ENCODE peak calls at places on chromosome 15, in eight cellular contexts. One of them, this sample, is unnamed.

GRCh38 chr15:42065008-42065407 is 29.4 kb downstream of the PLA2G4D start:
- DNase-seq in BJ: no peak
- DNase-seq in A549: no peak
- DNase-seq in EL: peak
- DNase-seq in fibroblast of lung: no peak
- DNase-seq in mucosa of gallbladder: no peak
- DNase-seq in aorta: no peak
- DNase-seq in AG04450: no peak
- DNase-seq in this sample: no peak

GRCh38 chr15:79099692-79100091 is 9.1 kb upstream of the RASGRF1 start:
- DNase-seq in BJ: no peak
- DNase-seq in A549: no peak
- DNase-seq in EL: no peak
- DNase-seq in fibroblast of lung: no peak
- DNase-seq in mucosa of gallbladder: no peak
- DNase-seq in aorta: no peak
- DNase-seq in AG04450: no peak
- DNase-seq in this sample: peak

GRCh38 chr15:88657326-88658069 is 18.7 kb downstream of the ISG20 start:
- DNase-seq in BJ: no peak
- DNase-seq in A549: peak
- DNase-seq in EL: peak
- DNase-seq in fibroblast of lung: peak
- DNase-seq in mucosa of gallbladder: no peak
- DNase-seq in aorta: peak
- DNase-seq in AG04450: no peak
- DNase-seq in this sample: no peak

GRCh38 chr15:78907577-78907976 is 34.9 kb downstream of the MORF4L1 start:
- DNase-seq in BJ: no peak
- DNase-seq in A549: no peak
- DNase-seq in EL: no peak
- DNase-seq in fibroblast of lung: no peak
- DNase-seq in mucosa of gallbladder: no peak
- DNase-seq in aorta: no peak
- DNase-seq in AG04450: no peak
- DNase-seq in this sample: no peak

GRCh38 chr15:94177112-94177511 is 54.2 kb upstream of the MCTP2 start:
- DNase-seq in BJ: no peak
- DNase-seq in A549: no peak
- DNase-seq in EL: no peak
- DNase-seq in fibroblast of lung: no peak
- DNase-seq in mucosa of gallbladder: no peak
- DNase-seq in aorta: no peak
- DNase-seq in AG04450: peak
- DNase-seq in this sample: no peak

GRCh38 chr15:25690673-25691543 is 172.2 kb downstream of the ATP10A start:
- DNase-seq in BJ: peak
- DNase-seq in A549: no peak
- DNase-seq in EL: peak
- DNase-seq in fibroblast of lung: peak
- DNase-seq in mucosa of gallbladder: no peak
- DNase-seq in aorta: peak
- DNase-seq in AG04450: no peak
- DNase-seq in this sample: no peak

GRCh38 chr15:52101542-52102340 is 10.8 kb downstream of the BCL2L10 start:
- DNase-seq in BJ: no peak
- DNase-seq in A549: no peak
- DNase-seq in EL: no peak
- DNase-seq in fibroblast of lung: no peak
- DNase-seq in mucosa of gallbladder: no peak
- DNase-seq in aorta: no peak
- DNase-seq in AG04450: no peak
- DNase-seq in this sample: no peak

GRCh38 chr15:91593081-91593480 is 260.4 kb upstream of the SLCO3A1 start:
- DNase-seq in BJ: no peak
- DNase-seq in A549: no peak
- DNase-seq in EL: no peak
- DNase-seq in fibroblast of lung: peak
- DNase-seq in mucosa of gallbladder: no peak
- DNase-seq in aorta: no peak
- DNase-seq in AG04450: no peak
- DNase-seq in this sample: no peak

GRCh38 chr15:22912256-22912655 is 67.9 kb downstream of the CYFIP1 start:
- DNase-seq in BJ: no peak
- DNase-seq in A549: no peak
- DNase-seq in EL: no peak
- DNase-seq in fibroblast of lung: no peak
- DNase-seq in mucosa of gallbladder: no peak
- DNase-seq in aorta: peak
- DNase-seq in AG04450: no peak
- DNase-seq in this sample: no peak

GRCh38 chr15:101070502-101071273 is 151.5 kb downstream of the LRRK1 start:
- DNase-seq in BJ: peak
- DNase-seq in A549: no peak
- DNase-seq in EL: peak
- DNase-seq in fibroblast of lung: peak
- DNase-seq in mucosa of gallbladder: no peak
- DNase-seq in aorta: no peak
- DNase-seq in AG04450: peak
- DNase-seq in this sample: no peak

GRCh38 chr15:93152951-93153350 is 63.9 kb upstream of the RGMA start:
- DNase-seq in BJ: no peak
- DNase-seq in A549: no peak
- DNase-seq in EL: no peak
- DNase-seq in fibroblast of lung: no peak
- DNase-seq in mucosa of gallbladder: peak
- DNase-seq in aorta: no peak
- DNase-seq in AG04450: no peak
- DNase-seq in this sample: peak

GRCh38 chr15:52071570-52071969 is 41.0 kb downstream of the BCL2L10 start:
- DNase-seq in BJ: no peak
- DNase-seq in A549: no peak
- DNase-seq in EL: no peak
- DNase-seq in fibroblast of lung: no peak
- DNase-seq in mucosa of gallbladder: peak
- DNase-seq in aorta: no peak
- DNase-seq in AG04450: no peak
- DNase-seq in this sample: peak

GRCh38 chr15:51576911-51577500 is 45.6 kb downstream of the DMXL2 start:
- DNase-seq in BJ: peak
- DNase-seq in A549: no peak
- DNase-seq in EL: peak
- DNase-seq in fibroblast of lung: peak
- DNase-seq in mucosa of gallbladder: no peak
- DNase-seq in aorta: no peak
- DNase-seq in AG04450: no peak
- DNase-seq in this sample: no peak

GRCh38 chr15:54256190-54256589 is 277.9 kb downstream of the UNC13C start:
- DNase-seq in BJ: no peak
- DNase-seq in A549: no peak
- DNase-seq in EL: no peak
- DNase-seq in fibroblast of lung: no peak
- DNase-seq in mucosa of gallbladder: no peak
- DNase-seq in aorta: no peak
- DNase-seq in AG04450: no peak
- DNase-seq in this sample: no peak

GRCh38 chr15:72369964-72370363 is 5.8 kb downstream of the HEXA start:
- DNase-seq in BJ: no peak
- DNase-seq in A549: no peak
- DNase-seq in EL: no peak
- DNase-seq in fibroblast of lung: no peak
- DNase-seq in mucosa of gallbladder: no peak
- DNase-seq in aorta: no peak
- DNase-seq in AG04450: no peak
- DNase-seq in this sample: no peak

GRCh38 chr15:24823473-24823872 is 131.3 kb upstream of the SNRPN start:
- DNase-seq in BJ: no peak
- DNase-seq in A549: no peak
- DNase-seq in EL: no peak
- DNase-seq in fibroblast of lung: no peak
- DNase-seq in mucosa of gallbladder: no peak
- DNase-seq in aorta: no peak
- DNase-seq in AG04450: no peak
- DNase-seq in this sample: no peak

GRCh38 chr15:70410371-70410975 is 312.8 kb upstream of the TLE3 start:
- DNase-seq in BJ: no peak
- DNase-seq in A549: no peak
- DNase-seq in EL: no peak
- DNase-seq in fibroblast of lung: no peak
- DNase-seq in mucosa of gallbladder: no peak
- DNase-seq in aorta: no peak
- DNase-seq in AG04450: no peak
- DNase-seq in this sample: no peak

GRCh38 chr15:53454843-53455721 is 304.4 kb downstream of the WDR72 start:
- DNase-seq in BJ: no peak
- DNase-seq in A549: peak
- DNase-seq in EL: no peak
- DNase-seq in fibroblast of lung: no peak
- DNase-seq in mucosa of gallbladder: peak
- DNase-seq in aorta: no peak
- DNase-seq in AG04450: no peak
- DNase-seq in this sample: no peak

GRCh38 chr15:96497951-96498350 is 167.5 kb downstream of the NR2F2 start:
- DNase-seq in BJ: no peak
- DNase-seq in A549: no peak
- DNase-seq in EL: no peak
- DNase-seq in fibroblast of lung: no peak
- DNase-seq in mucosa of gallbladder: no peak
- DNase-seq in aorta: no peak
- DNase-seq in AG04450: no peak
- DNase-seq in this sample: no peak

GRCh38 chr15:33547876-33548275 is 237.1 kb downstream of the RYR3 start:
- DNase-seq in BJ: no peak
- DNase-seq in A549: no peak
- DNase-seq in EL: peak
- DNase-seq in fibroblast of lung: peak
- DNase-seq in mucosa of gallbladder: peak
- DNase-seq in aorta: peak
- DNase-seq in AG04450: peak
- DNase-seq in this sample: no peak

GRCh38 chr15:63372753-63373152 is 8.9 kb downstream of the CA12 start:
- DNase-seq in BJ: no peak
- DNase-seq in A549: no peak
- DNase-seq in EL: peak
- DNase-seq in fibroblast of lung: peak
- DNase-seq in mucosa of gallbladder: no peak
- DNase-seq in aorta: no peak
- DNase-seq in AG04450: no peak
- DNase-seq in this sample: no peak

This sample was measured in ureter.